ENCODE peak calls at places on chromosome 1, in seven cellular contexts. One of them, this sample, is unnamed.

GRCh38 chr1:55069280-55069679 is 29.9 kb downstream of the PCSK9 start:
- DNase-seq in H1: no peak
- DNase-seq in ovary: no peak
- DNase-seq in PC-9: no peak
- DNase-seq in foreskin keratinocyte: no peak
- DNase-seq in prostate gland: no peak
- DNase-seq in suprapubic skin: no peak
- DNase-seq in this sample: no peak

GRCh38 chr1:85142753-85143152 is 58.1 kb downstream of the SYDE2 start:
- DNase-seq in ovary: no peak
- DNase-seq in PC-9: no peak
- DNase-seq in prostate gland: no peak
- DNase-seq in H1: no peak
- DNase-seq in foreskin keratinocyte: no peak
- DNase-seq in suprapubic skin: no peak
- DNase-seq in this sample: no peak

GRCh38 chr1:111571987-111572386 is 47.6 kb upstream of the RAP1A start:
- DNase-seq in foreskin keratinocyte: peak
- DNase-seq in ovary: no peak
- DNase-seq in prostate gland: no peak
- DNase-seq in suprapubic skin: no peak
- DNase-seq in H1: no peak
- DNase-seq in PC-9: no peak
- DNase-seq in this sample: no peak

GRCh38 chr1:166915941-166916340 is 39.9 kb upstream of the TADA1 start:
- DNase-seq in ovary: no peak
- DNase-seq in H1: peak
- DNase-seq in PC-9: no peak
- DNase-seq in prostate gland: no peak
- DNase-seq in foreskin keratinocyte: peak
- DNase-seq in suprapubic skin: no peak
- DNase-seq in this sample: no peak

GRCh38 chr1:212752256-212752933 is 39.2 kb downstream of the NSL1 start:
- DNase-seq in H1: no peak
- DNase-seq in suprapubic skin: no peak
- DNase-seq in foreskin keratinocyte: no peak
- DNase-seq in prostate gland: no peak
- DNase-seq in PC-9: no peak
- DNase-seq in ovary: no peak
- DNase-seq in this sample: no peak

GRCh38 chr1:99650773-99651437 is 5.0 kb downstream of the PALMD start:
- DNase-seq in prostate gland: no peak
- DNase-seq in foreskin keratinocyte: peak
- DNase-seq in PC-9: no peak
- DNase-seq in H1: no peak
- DNase-seq in suprapubic skin: no peak
- DNase-seq in ovary: no peak
- DNase-seq in this sample: no peak

GRCh38 chr1:167198518-167199133 is 22.1 kb upstream of the POU2F1 start:
- DNase-seq in suprapubic skin: no peak
- DNase-seq in prostate gland: no peak
- DNase-seq in H1: no peak
- DNase-seq in foreskin keratinocyte: no peak
- DNase-seq in PC-9: no peak
- DNase-seq in ovary: no peak
- DNase-seq in this sample: no peak

GRCh38 chr1:225651376-225651871 is 1.5 kb downstream of the ENAH start:
- DNase-seq in ovary: no peak
- DNase-seq in foreskin keratinocyte: peak
- DNase-seq in H1: no peak
- DNase-seq in suprapubic skin: no peak
- DNase-seq in PC-9: peak
- DNase-seq in prostate gland: no peak
- DNase-seq in this sample: no peak

GRCh38 chr1:51000160-51000559 is 30.1 kb downstream of the CDKN2C start:
- DNase-seq in prostate gland: no peak
- DNase-seq in PC-9: no peak
- DNase-seq in ovary: no peak
- DNase-seq in suprapubic skin: no peak
- DNase-seq in H1: no peak
- DNase-seq in foreskin keratinocyte: no peak
- DNase-seq in this sample: no peak

GRCh38 chr1:206551296-206551984 is 44.1 kb downstream of the RASSF5 start:
- DNase-seq in PC-9: no peak
- DNase-seq in H1: no peak
- DNase-seq in suprapubic skin: no peak
- DNase-seq in prostate gland: no peak
- DNase-seq in foreskin keratinocyte: no peak
- DNase-seq in ovary: no peak
- DNase-seq in this sample: no peak

GRCh38 chr1:222420621-222421020 is 127.3 kb downstream of the HHIPL2 start:
- DNase-seq in suprapubic skin: no peak
- DNase-seq in foreskin keratinocyte: no peak
- DNase-seq in prostate gland: no peak
- DNase-seq in H1: no peak
- DNase-seq in PC-9: no peak
- DNase-seq in ovary: no peak
- DNase-seq in this sample: no peak

GRCh38 chr1:235075955-235076308 is 52.7 kb downstream of the TOMM20 start:
- DNase-seq in ovary: no peak
- DNase-seq in foreskin keratinocyte: no peak
- DNase-seq in prostate gland: no peak
- DNase-seq in PC-9: no peak
- DNase-seq in H1: no peak
- DNase-seq in suprapubic skin: no peak
- DNase-seq in this sample: no peak

GRCh38 chr1:218711021-218711420 is 365.9 kb downstream of the TGFB2 start:
- DNase-seq in prostate gland: no peak
- DNase-seq in H1: no peak
- DNase-seq in foreskin keratinocyte: peak
- DNase-seq in suprapubic skin: no peak
- DNase-seq in ovary: no peak
- DNase-seq in PC-9: no peak
- DNase-seq in this sample: no peak

GRCh38 chr1:230735447-230735846 is 11.7 kb upstream of the CAPN9 start:
- DNase-seq in ovary: no peak
- DNase-seq in prostate gland: no peak
- DNase-seq in H1: no peak
- DNase-seq in foreskin keratinocyte: no peak
- DNase-seq in suprapubic skin: no peak
- DNase-seq in PC-9: peak
- DNase-seq in this sample: no peak
- TF ChIP-seq CTCF in ovary: no peak
- TF ChIP-seq CTCF in prostate gland: no peak
- TF ChIP-seq CTCF in H1: no peak
- TF ChIP-seq CTCF in foreskin keratinocyte: no peak
- TF ChIP-seq CTCF in suprapubic skin: no peak
- TF ChIP-seq CTCF in PC-9: no peak
- TF ChIP-seq CTCF in this sample: no peak

DNA sequence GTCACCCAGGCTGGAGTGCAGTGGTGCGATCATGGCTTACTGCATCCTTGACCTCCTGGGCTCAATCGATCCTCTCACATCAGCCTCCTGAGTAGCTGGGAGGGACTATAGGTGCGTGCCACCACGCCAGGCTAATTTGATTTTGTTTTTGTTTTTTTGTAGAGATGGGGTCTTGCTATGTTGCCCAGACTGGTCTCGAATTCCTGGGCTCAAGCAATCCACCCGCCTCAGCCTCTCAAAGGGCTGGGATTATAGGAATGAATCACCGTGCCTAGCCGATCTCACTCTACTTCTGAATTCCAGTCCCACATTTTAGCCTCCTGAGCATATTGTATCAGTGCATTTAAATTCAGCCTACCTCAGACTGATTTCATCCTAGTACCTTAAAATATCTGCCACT is 1.8 kb downstream of the CTXND2 start:
- DNase-seq in foreskin keratinocyte: no peak
- DNase-seq in ovary: no peak
- DNase-seq in PC-9: no peak
- DNase-seq in suprapubic skin: no peak
- DNase-seq in H1: no peak
- DNase-seq in prostate gland: no peak
- DNase-seq in this sample: no peak
- H3K27ac ChIP-seq in foreskin keratinocyte: no peak
- H3K27ac ChIP-seq in ovary: no peak
- H3K27ac ChIP-seq in PC-9: no peak
- H3K27ac ChIP-seq in suprapubic skin: no peak
- H3K27ac ChIP-seq in H1: no peak
- H3K27ac ChIP-seq in prostate gland: no peak
- H3K27ac ChIP-seq in this sample: no peak

GRCh38 chr1:37238376-37239224 is 204.3 kb upstream of the GRIK3 start:
- DNase-seq in PC-9: no peak
- DNase-seq in H1: no peak
- DNase-seq in foreskin keratinocyte: no peak
- DNase-seq in prostate gland: no peak
- DNase-seq in ovary: no peak
- DNase-seq in suprapubic skin: no peak
- DNase-seq in this sample: no peak
- TF ChIP-seq CTCF in PC-9: no peak
- TF ChIP-seq CTCF in H1: no peak
- TF ChIP-seq CTCF in foreskin keratinocyte: no peak
- TF ChIP-seq CTCF in prostate gland: no peak
- TF ChIP-seq CTCF in ovary: no peak
- TF ChIP-seq CTCF in suprapubic skin: no peak
- TF ChIP-seq CTCF in this sample: no peak

DNA sequence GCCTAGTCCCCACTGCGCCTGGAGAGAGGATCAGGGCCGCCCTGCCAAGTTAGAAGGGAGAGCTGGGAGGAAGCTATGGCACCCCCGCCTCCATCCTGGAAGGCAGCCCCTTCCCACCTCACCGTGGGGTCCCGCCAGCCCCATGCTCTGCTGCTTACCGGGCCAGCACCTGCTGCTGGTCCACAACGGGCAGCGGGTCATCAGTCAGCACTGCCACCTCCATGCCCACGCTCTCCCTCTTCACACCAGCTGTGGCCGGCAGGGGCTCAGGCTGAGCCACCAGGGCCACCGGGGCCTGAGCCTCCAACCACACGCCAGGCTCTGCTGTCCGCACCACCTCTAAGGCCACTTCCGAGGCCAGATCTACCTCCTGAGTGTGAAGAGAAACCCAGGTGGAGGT is 23.5 kb upstream of the DDOST start:
- DNase-seq in prostate gland: no peak
- DNase-seq in H1: no peak
- DNase-seq in suprapubic skin: no peak
- DNase-seq in ovary: no peak
- DNase-seq in PC-9: no peak
- DNase-seq in foreskin keratinocyte: no peak
- DNase-seq in this sample: no peak
- H3K27ac ChIP-seq in prostate gland: no peak
- H3K27ac ChIP-seq in H1: no peak
- H3K27ac ChIP-seq in suprapubic skin: peak
- H3K27ac ChIP-seq in ovary: no peak
- H3K27ac ChIP-seq in PC-9: no peak
- H3K27ac ChIP-seq in foreskin keratinocyte: no peak
- H3K27ac ChIP-seq in this sample: peak

GRCh38 chr1:202569393-202570322 is 140.6 kb downstream of the SYT2 start:
- DNase-seq in PC-9: no peak
- DNase-seq in H1: no peak
- DNase-seq in prostate gland: no peak
- DNase-seq in ovary: no peak
- DNase-seq in suprapubic skin: no peak
- DNase-seq in foreskin keratinocyte: no peak
- DNase-seq in this sample: no peak

GRCh38 chr1:202572867-202573266 is 137.4 kb downstream of the SYT2 start:
- DNase-seq in foreskin keratinocyte: no peak
- DNase-seq in suprapubic skin: no peak
- DNase-seq in ovary: no peak
- DNase-seq in PC-9: no peak
- DNase-seq in H1: no peak
- DNase-seq in prostate gland: no peak
- DNase-seq in this sample: no peak

GRCh38 chr1:202567747-202568146 is 142.5 kb downstream of the SYT2 start:
- DNase-seq in H1: peak
- DNase-seq in ovary: no peak
- DNase-seq in prostate gland: no peak
- DNase-seq in foreskin keratinocyte: no peak
- DNase-seq in PC-9: peak
- DNase-seq in suprapubic skin: no peak
- DNase-seq in this sample: no peak

GRCh38 chr1:202568466-202569196 is 141.6 kb downstream of the SYT2 start:
- DNase-seq in suprapubic skin: no peak
- DNase-seq in prostate gland: no peak
- DNase-seq in PC-9: no peak
- DNase-seq in ovary: no peak
- DNase-seq in foreskin keratinocyte: no peak
- DNase-seq in H1: no peak
- DNase-seq in this sample: no peak

DNA sequence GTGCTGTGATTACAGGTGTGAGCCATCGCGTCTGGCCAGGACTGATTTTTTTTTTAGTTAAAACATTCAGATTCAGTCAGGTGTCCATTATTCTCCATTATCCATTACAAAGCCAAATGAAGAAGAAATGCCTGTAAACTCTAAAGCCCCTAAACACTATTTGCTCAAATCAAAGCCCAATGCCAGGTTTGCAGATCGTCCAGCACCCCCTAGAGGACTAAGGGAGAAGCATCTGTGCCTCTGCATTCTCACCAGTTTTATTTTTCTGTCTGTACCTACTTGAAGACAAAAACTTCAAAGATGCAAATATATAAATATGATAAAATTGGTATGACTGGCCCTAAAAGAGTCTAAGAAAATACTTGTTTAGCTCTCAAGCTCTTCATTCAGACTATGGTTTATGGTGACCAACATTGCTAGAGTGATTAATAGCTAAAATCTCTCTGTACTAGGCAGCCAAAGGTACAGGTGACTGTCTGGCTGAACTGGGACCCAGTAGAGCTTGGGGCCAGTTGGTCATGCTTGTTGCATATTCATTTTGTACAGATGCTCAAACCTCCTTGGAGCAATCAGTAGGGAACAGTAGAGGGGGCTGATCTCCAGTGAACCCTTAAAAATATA is 138.4 kb downstream of the SYT2 start:
- DNase-seq in ovary: no peak
- DNase-seq in suprapubic skin: no peak
- DNase-seq in foreskin keratinocyte: no peak
- DNase-seq in PC-9: no peak
- DNase-seq in prostate gland: no peak
- DNase-seq in H1: no peak
- DNase-seq in this sample: no peak
- TF ChIP-seq CTCF in ovary: peak
- TF ChIP-seq CTCF in suprapubic skin: peak
- TF ChIP-seq CTCF in foreskin keratinocyte: peak
- TF ChIP-seq CTCF in PC-9: peak
- TF ChIP-seq CTCF in prostate gland: peak
- TF ChIP-seq CTCF in H1: peak
- TF ChIP-seq CTCF in this sample: peak

GRCh38 chr1:100708476-100709062 is 11.0 kb upstream of the VCAM1 start:
- DNase-seq in H1: no peak
- DNase-seq in suprapubic skin: no peak
- DNase-seq in prostate gland: no peak
- DNase-seq in foreskin keratinocyte: no peak
- DNase-seq in ovary: no peak
- DNase-seq in PC-9: no peak
- DNase-seq in this sample: no peak
- H3K27ac ChIP-seq in H1: no peak
- H3K27ac ChIP-seq in suprapubic skin: no peak
- H3K27ac ChIP-seq in prostate gland: no peak
- H3K27ac ChIP-seq in foreskin keratinocyte: no peak
- H3K27ac ChIP-seq in ovary: no peak
- H3K27ac ChIP-seq in PC-9: no peak
- H3K27ac ChIP-seq in this sample: no peak